ENCODE peak calls at places on chromosomes 2 and 18, in seven cellular contexts. B is fibroblast of lung; Q is DMS53; J is stimulated activated naive B cell treated with anti-CD40 and anti-IgM and Interleukin-4, amounts not matched to agents 10 μg/mL and 1 μg/mL and 100 μg/mL, for 72 hours; V is activated CD4-positive, alpha-beta T cell treated with anti-CD3 and anti-CD28 coated beads, Interleukin-2, amount 10 ng/mL, durations not matched to agents 7 days and 5 days; A is hypothalamus; W is activated CD8-positive, alpha-beta memory T cell treated with anti-CD3 and anti-CD28 coated beads, Interleukin-2, amount 50 U/mL, for 48 hours. Y is an unnamed sample.

GRCh38 chr2:178804791-178805190 is 2.4 kb downstream of the TTN start:
- DNase-seq in V (no peak), W (no peak), Q (peak), B (peak), A (no peak), J (no peak), Y (peak)

GRCh38 chr2:31382452-31383120 is 32.0 kb downstream of the XDH start:
- DNase-seq in A (no peak), W (no peak), B (peak), J (no peak), Q (no peak), V (no peak), Y (no peak)

GRCh38 chr2:46865181-46865970 is 50.2 kb downstream of the MCFD2 start:
- DNase-seq in V (no peak), A (no peak), J (no peak), B (no peak), W (no peak), Q (no peak), Y (no peak)

GRCh38 chr18:46224181-46224775 is 120.1 kb downstream of the HAUS1 start:
- DNase-seq in J (no peak), B (no peak), V (no peak), Q (no peak), W (no peak), A (no peak), Y (no peak)

GRCh38 chr18:8525692-8526091 is 83.5 kb upstream of the RAB12 start:
- DNase-seq in W (no peak), V (no peak), A (no peak), Q (no peak), B (no peak), J (no peak), Y (peak)

GRCh38 chr18:74457743-74458465 is 796 bp upstream of the DIPK1C start:
- DNase-seq in W (no peak), J (no peak), Q (peak), A (peak), B (no peak), V (no peak), Y (no peak)

GRCh38 chr2:86300496-86300895 is 36.9 kb downstream of the REEP1 start:
- DNase-seq in V (no peak), B (no peak), A (no peak), W (no peak), Q (no peak), J (no peak), Y (no peak)

GRCh38 chr2:149552226-149552625 is 35.3 kb downstream of the MMADHC start:
- DNase-seq in V (no peak), A (no peak), B (no peak), W (no peak), Q (no peak), J (no peak), Y (no peak)

GRCh38 chr2:143433158-143433557 is 303.9 kb downstream of the ARHGAP15 start:
- DNase-seq in A (no peak), Q (no peak), B (peak), W (no peak), J (no peak), V (no peak), Y (no peak)

GRCh38 chr2:143451622-143452021 is 322.4 kb downstream of the ARHGAP15 start:
- DNase-seq in W (no peak), V (no peak), B (peak), A (no peak), J (no peak), Q (no peak), Y (no peak)

GRCh38 chr2:96527990-96528679 is 8.4 kb upstream of the ARID5A start:
- DNase-seq in V (peak), Q (no peak), A (no peak), B (peak), W (peak), J (peak), Y (no peak)

GRCh38 chr2:136286423-136286822 is 168.5 kb upstream of the CXCR4 start:
- DNase-seq in V (no peak), J (no peak), W (no peak), B (no peak), A (no peak), Q (peak), Y (no peak)

GRCh38 chr2:151833984-151834383 is 5.8 kb upstream of the ARL5A start:
- DNase-seq in V (no peak), J (no peak), Q (no peak), A (no peak), W (no peak), B (no peak), Y (no peak)

GRCh38 chr18:24369420-24369819 is 28.2 kb downstream of the OSBPL1A start:
- DNase-seq in A (no peak), V (no peak), Q (no peak), W (peak), B (no peak), J (no peak), Y (no peak)

Y was measured in GM20000.